ENCODE peak calls at places on chromosomes 3 and 15, in four cellular contexts. E is fibroblast of lung, O is fibroblast of villous mesenchyme, F is cardiac muscle cell. A is an unnamed sample.

GRCh38 chr3:126985143-126985985 is 2.4 kb downstream of the PLXNA1 start:
- DNase-seq in E (no peak), O (no peak), F (peak), A (no peak)

GRCh38 chr3:106108925-106109324 is 240.1 kb upstream of the CBLB start:
- DNase-seq in E (no peak), F (no peak), O (no peak), A (no peak)

GRCh38 chr3:125211523-125212095 is 939 bp downstream of the SLC12A8 start:
- DNase-seq in O (no peak), E (no peak), F (no peak), A (no peak)

GRCh38 chr3:63192248-63192647 is 85.9 kb upstream of the SYNPR start:
- DNase-seq in O (no peak), F (no peak), E (no peak), A (no peak)

GRCh38 chr3:55297235-55297634 is 189.9 kb downstream of the WNT5A start:
- DNase-seq in E (no peak), F (no peak), O (no peak), A (no peak)

GRCh38 chr3:3178498-3179328 is 778 bp downstream of the CRBN start:
- DNase-seq in F (no peak), E (no peak), O (no peak), A (no peak)

GRCh38 chr3:94137377-94137776 is 74.5 kb downstream of the NSUN3 start:
- DNase-seq in E (peak), F (no peak), O (peak), A (no peak)

GRCh38 chr3:114290911-114291901 is 2.6 kb upstream of the TIGIT start:
- DNase-seq in F (peak), E (peak), O (peak), A (no peak)

GRCh38 chr3:190053919-190054672 is 66.6 kb downstream of the P3H2 start:
- DNase-seq in O (peak), F (no peak), E (peak), A (no peak)

GRCh38 chr3:173529062-173529711 is 131.6 kb downstream of the NLGN1 start:
- DNase-seq in O (peak), F (peak), E (peak), A (no peak)

GRCh38 chr15:89490081-89490480 is 6.3 kb downstream of the RHCG start:
- DNase-seq in E (no peak), O (no peak), F (no peak), A (no peak)

GRCh38 chr3:124584552-124585391 is 145.5 kb upstream of the UMPS start:
- DNase-seq in F (peak), O (peak), E (peak), A (no peak)

GRCh38 chr3:132695422-132695821 is 26.8 kb downstream of the NPHP3 start:
- DNase-seq in O (no peak), F (no peak), E (no peak), A (no peak)

GRCh38 chr3:112126501-112126900 is 6.5 kb downstream of the GCSAM start:
- DNase-seq in F (no peak), E (peak), O (no peak), A (no peak)

GRCh38 chr3:194861375-194861774 is 175.7 kb downstream of the FAM43A start:
- DNase-seq in O (no peak), F (no peak), E (no peak), A (no peak)

GRCh38 chr15:43266834-43267233 is at the start of gene TGM5:
- DNase-seq in E (no peak), F (no peak), O (no peak), A (no peak)

GRCh38 chr3:55160241-55160877 is 232.5 kb upstream of the LRTM1 start:
- DNase-seq in O (peak), E (peak), F (no peak), A (peak)

GRCh38 chr3:13045904-13046568 is 27.2 kb downstream of the IQSEC1 start:
- DNase-seq in O (no peak), F (no peak), E (no peak), A (no peak)

GRCh38 chr15:91515188-91515754 is 338.2 kb upstream of the SLCO3A1 start:
- DNase-seq in E (peak), O (peak), F (no peak), A (peak)

GRCh38 chr15:73957276-73957675 is 31.0 kb downstream of the LOXL1 start:
- DNase-seq in O (no peak), F (no peak), E (no peak), A (no peak)

GRCh38 chr3:49119439-49119838 is 1.2 kb downstream of the USP19 start:
- DNase-seq in O (no peak), F (no peak), E (peak), A (no peak)

GRCh38 chr15:97301166-97301565 is 659.3 kb upstream of the ARRDC4 start:
- DNase-seq in E (no peak), O (no peak), F (no peak), A (no peak)
- TF ChIP-seq CTCF in E (no peak), O (no peak), F (no peak), A (no peak)

GRCh38 chr3:66136597-66136996 is 84.2 kb upstream of the SLC25A26 start:
- DNase-seq in F (no peak), O (no peak), E (no peak), A (no peak)
- H3K4me3 ChIP-seq in F (no peak), O (no peak), E (no peak), A (no peak)

GRCh38 chr3:139288266-139288821 is 55.5 kb upstream of the MRPS22 start:
- DNase-seq in F (peak), O (peak), E (no peak), A (no peak)
- TF ChIP-seq CTCF in F (peak), O (peak), E (no peak), A (peak)

DNA sequence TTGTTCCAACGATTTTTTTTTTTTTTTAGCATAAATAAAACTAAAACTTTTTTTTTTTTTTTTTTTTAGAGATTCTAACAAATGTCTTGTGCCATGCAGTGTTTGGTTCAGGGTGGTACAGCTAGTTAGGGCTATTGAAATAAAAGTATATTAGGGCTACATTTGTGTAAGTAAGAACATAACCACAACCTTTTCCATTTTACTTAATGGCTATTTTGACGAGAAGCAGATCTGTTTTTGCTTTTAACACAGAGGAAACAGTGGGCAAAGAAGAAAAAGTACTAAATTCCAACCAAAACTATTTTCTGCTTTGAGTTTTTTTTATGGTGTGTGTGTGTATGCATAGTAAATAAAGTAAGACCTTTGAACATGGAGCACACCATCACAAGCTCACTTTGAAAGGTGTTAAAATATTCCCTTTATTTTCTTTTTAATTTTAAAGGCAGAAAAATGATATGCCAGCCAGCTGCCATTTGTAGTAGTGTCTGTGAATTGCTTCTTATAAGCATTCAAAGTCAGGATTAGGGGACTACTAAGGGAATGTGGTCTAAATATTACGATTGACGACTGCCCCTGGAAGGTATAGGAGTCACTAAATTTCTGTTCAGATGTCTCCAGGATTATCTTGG is 3.0 kb downstream of the RARB start:
- DNase-seq in O (peak), F (no peak), E (no peak), A (no peak)
- H3K4me3 ChIP-seq in O (peak), F (peak), E (peak), A (no peak)

DNA sequence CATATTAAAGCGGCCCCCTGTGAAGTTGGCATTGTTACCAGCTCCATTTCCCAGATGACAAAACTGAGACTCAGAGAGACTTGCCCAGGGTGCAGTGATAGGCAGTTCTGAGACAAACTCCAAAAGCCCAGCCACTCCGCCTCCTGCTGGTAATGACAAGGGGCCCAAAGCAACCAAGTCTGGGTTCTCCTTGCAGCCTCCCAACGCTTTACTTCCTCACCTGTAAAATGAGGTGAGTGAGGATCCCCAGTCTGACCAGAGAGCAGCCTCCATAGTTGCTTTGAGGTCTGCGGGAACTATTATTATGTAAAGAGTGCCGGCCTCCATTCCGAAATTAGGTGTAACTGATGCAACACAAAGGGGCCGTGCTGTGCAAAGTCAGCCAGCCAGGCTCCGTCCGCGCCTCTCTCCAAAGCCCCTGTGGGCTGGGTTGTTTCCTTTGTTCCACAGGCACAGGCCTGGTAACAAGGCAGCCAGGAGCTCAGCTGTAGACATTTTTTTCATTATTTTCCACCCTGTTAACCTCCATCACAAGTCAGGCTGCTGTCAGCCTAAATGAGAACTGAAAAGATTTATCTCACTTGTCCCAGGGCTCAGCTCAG is 139.1 kb upstream of the RAD18 start:
- DNase-seq in E (no peak), O (no peak), F (peak), A (no peak)
- TF ChIP-seq CTCF in E (no peak), O (no peak), F (no peak), A (no peak)

GRCh38 chr3:58874795-58875194 is 175.0 kb downstream of the CFAP20DC start:
- DNase-seq in O (no peak), F (no peak), E (peak), A (no peak)

GRCh38 chr3:58880182-58880581 is 169.6 kb downstream of the CFAP20DC start:
- DNase-seq in E (peak), F (no peak), O (no peak), A (no peak)

GRCh38 chr3:58874248-58874741 is 175.5 kb downstream of the CFAP20DC start:
- DNase-seq in F (no peak), E (peak), O (no peak), A (no peak)
- H3K4me3 ChIP-seq in F (no peak), E (no peak), O (no peak), A (no peak)

DNA sequence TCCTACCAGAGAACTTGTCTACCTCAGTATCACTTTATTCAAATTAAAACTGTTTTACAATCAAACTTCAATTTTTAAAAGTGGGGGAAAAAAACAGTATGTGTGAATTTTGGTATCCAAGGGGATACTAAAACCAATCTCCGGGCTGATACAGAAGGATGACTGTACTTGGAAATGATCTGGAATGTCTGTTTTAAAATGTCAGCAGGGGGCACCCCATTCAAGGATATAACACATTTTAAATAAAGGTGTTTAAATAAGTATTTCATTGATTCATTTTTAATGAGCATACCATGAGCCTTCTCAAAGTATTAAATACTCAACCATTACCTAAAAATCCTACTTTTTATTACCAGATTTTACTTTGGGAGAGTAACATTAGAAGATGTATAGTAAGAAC is 67.9 kb downstream of the ULK4 start:
- DNase-seq in O (peak), E (peak), F (peak), A (no peak)
- TF ChIP-seq CTCF in O (peak), E (peak), F (peak), A (peak)